ENCODE peak calls at places on chromosomes 6 and 20, in ten cellular contexts. Q is DMS153; N is nucleus accumbens; F is activated CD4-positive, alpha-beta memory T cell treated with anti-CD3 and anti-CD28 coated beads, Interleukin-2, amount 10 ng/mL, durations not matched to agents 7 days and 5 days; T is DMS53; H is H54; G is HL-60; Z is stimulated activated naive B cell treated with anti-CD40 and anti-IgM and Interleukin-4, amounts not matched to agents 10 μg/mL and 1 μg/mL and 100 μg/mL, for 72 hours; A is fibroblast of mammary gland; R is adrenal gland. W is an unnamed sample.

GRCh38 chr6:107488875-107489635 is 862 bp upstream of the SOBP start:
- DNase-seq in Q (no peak), N (peak; percentile 65), F (no peak), T (peak; percentile 37), H (no peak), G (peak; percentile 9), Z (peak; percentile 9), A (peak; percentile 20), R (peak; percentile 61), W (no peak)

GRCh38 chr20:42111349-42111748 is 493.2 kb upstream of the CHD6 start:
- DNase-seq in Q (no peak), N (no peak), F (no peak), T (no peak), H (no peak), G (no peak), Z (no peak), A (no peak), R (no peak), W (no peak)

GRCh38 chr6:86558318-86558717 is 379.0 kb upstream of the HTR1E start:
- DNase-seq in Q (no peak), N (no peak), F (no peak), T (no peak), H (no peak), G (no peak), Z (no peak), A (no peak), R (no peak), W (no peak)

GRCh38 chr6:108560463-108561308 is at the start of gene FOXO3:
- DNase-seq in Q (peak; percentile 88), N (peak; percentile 73), F (peak; percentile 63), T (peak; percentile 92), H (peak; percentile 61), G (peak; percentile 73), Z (peak; percentile 70), A (peak; percentile 77), R (peak; percentile 91), W (no peak)

GRCh38 chr20:62900052-62900691 is 26.1 kb downstream of the DIDO1 start:
- DNase-seq in Q (peak; percentile 51), N (peak; percentile 65), F (peak; percentile 78), T (peak; percentile 89), H (peak; percentile 80), G (peak; percentile 78), Z (peak; percentile 65), A (peak; percentile 71), R (peak; percentile 79), W (no peak)

GRCh38 chr6:31438222-31438621 is 34.8 kb downstream of the MICA start:
- DNase-seq in Q (no peak), N (no peak), F (no peak), T (no peak), H (no peak), G (no peak), Z (no peak), A (no peak), R (no peak), W (no peak)

GRCh38 chr20:62321521-62321948 is 18.7 kb downstream of the ADRM1 start:
- DNase-seq in Q (no peak), N (no peak), F (no peak), T (peak; percentile 60), H (no peak), G (no peak), Z (no peak), A (peak; percentile 19), R (no peak), W (no peak)

GRCh38 chr6:126548301-126548700 is 208.4 kb downstream of the CENPW start:
- DNase-seq in Q (no peak), N (no peak), F (no peak), T (no peak), H (no peak), G (no peak), Z (no peak), A (peak; percentile 37), R (no peak), W (no peak)

GRCh38 chr20:63787302-63787701 is 43.8 kb downstream of the ZBTB46 start:
- DNase-seq in Q (no peak), N (no peak), F (no peak), T (no peak), H (no peak), G (no peak), Z (no peak), A (no peak), R (no peak), W (no peak)

GRCh38 chr6:166621114-166621540 is 5.9 kb downstream of the RPS6KA2 start:
- DNase-seq in Q (no peak), N (no peak), F (no peak), T (no peak), H (no peak), G (no peak), Z (no peak), A (no peak), R (no peak), W (no peak)

GRCh38 chr6:145508107-145508506 is 227.2 kb downstream of the EPM2A start:
- DNase-seq in Q (no peak), N (no peak), F (no peak), T (peak; percentile 29), H (no peak), G (no peak), Z (no peak), A (no peak), R (no peak), W (no peak)

GRCh38 chr6:107629545-107630147 is 139.7 kb downstream of the SOBP start:
- DNase-seq in Q (peak; percentile 98), N (no peak), F (no peak), T (no peak), H (no peak), G (no peak), Z (no peak), A (no peak), R (no peak), W (no peak)

GRCh38 chr6:107318100-107318736 is 141.1 kb downstream of the PDSS2 start:
- DNase-seq in Q (peak; percentile 64), N (no peak), F (peak; percentile 28), T (peak; percentile 75), H (peak; percentile 12), G (peak; percentile 72), Z (peak; percentile 22), A (peak; percentile 72), R (peak; percentile 59), W (no peak)

W was measured in HS-27A.